ENCODE peak calls at places on chromosomes 1 and 21, in seven cellular contexts. One of them, this sample, is unnamed.

GRCh38 chr1:107952989-107953388 is 12.0 kb downstream of the VAV3 start:
- DNase-seq in astrocyte of the spinal cord: no peak
- DNase-seq in osteoblast: no peak
- DNase-seq in A549: no peak
- DNase-seq in heart right ventricle: peak; percentile 30
- DNase-seq in AG10803: peak; percentile 4
- DNase-seq in CD8-positive, alpha-beta T cell: no peak
- DNase-seq in this sample: peak; percentile 34

GRCh38 chr1:232622981-232623380 is 7.0 kb downstream of the SIPA1L2 start:
- DNase-seq in heart right ventricle: no peak
- DNase-seq in CD8-positive, alpha-beta T cell: no peak
- DNase-seq in A549: no peak
- DNase-seq in astrocyte of the spinal cord: peak; percentile 47
- DNase-seq in osteoblast: no peak
- DNase-seq in AG10803: no peak
- DNase-seq in this sample: no peak

GRCh38 chr1:221711156-221711577 is 30.7 kb downstream of the DUSP10 start:
- DNase-seq in heart right ventricle: no peak
- DNase-seq in A549: no peak
- DNase-seq in AG10803: no peak
- DNase-seq in osteoblast: no peak
- DNase-seq in astrocyte of the spinal cord: peak; percentile 34
- DNase-seq in CD8-positive, alpha-beta T cell: no peak
- DNase-seq in this sample: no peak

GRCh38 chr1:88036345-88036999 is 647.6 kb upstream of the PKN2 start:
- DNase-seq in AG10803: no peak
- DNase-seq in heart right ventricle: no peak
- DNase-seq in CD8-positive, alpha-beta T cell: no peak
- DNase-seq in A549: no peak
- DNase-seq in osteoblast: no peak
- DNase-seq in astrocyte of the spinal cord: no peak
- DNase-seq in this sample: no peak

GRCh38 chr1:155321577-155322497 is 1.1 kb downstream of the RUSC1 start:
- DNase-seq in CD8-positive, alpha-beta T cell: no peak
- DNase-seq in heart right ventricle: no peak
- DNase-seq in astrocyte of the spinal cord: peak; percentile 5
- DNase-seq in AG10803: no peak
- DNase-seq in osteoblast: peak; percentile 84
- DNase-seq in A549: no peak
- DNase-seq in this sample: no peak

GRCh38 chr1:155474156-155474555 is 88.4 kb downstream of the ASH1L start:
- DNase-seq in CD8-positive, alpha-beta T cell: no peak
- DNase-seq in AG10803: no peak
- DNase-seq in osteoblast: no peak
- DNase-seq in A549: no peak
- DNase-seq in astrocyte of the spinal cord: no peak
- DNase-seq in heart right ventricle: no peak
- DNase-seq in this sample: no peak

GRCh38 chr1:170377896-170378634 is 153.9 kb upstream of the GORAB start:
- DNase-seq in astrocyte of the spinal cord: no peak
- DNase-seq in A549: no peak
- DNase-seq in osteoblast: no peak
- DNase-seq in CD8-positive, alpha-beta T cell: no peak
- DNase-seq in AG10803: peak; percentile 81
- DNase-seq in heart right ventricle: no peak
- DNase-seq in this sample: no peak

GRCh38 chr1:177334276-177334675 is 163.5 kb downstream of the BRINP2 start:
- DNase-seq in A549: peak; percentile 7
- DNase-seq in AG10803: no peak
- DNase-seq in heart right ventricle: no peak
- DNase-seq in CD8-positive, alpha-beta T cell: no peak
- DNase-seq in osteoblast: no peak
- DNase-seq in astrocyte of the spinal cord: no peak
- DNase-seq in this sample: no peak

GRCh38 chr1:230818881-230819280 is 49.4 kb downstream of the C1orf198 start:
- DNase-seq in A549: no peak
- DNase-seq in heart right ventricle: no peak
- DNase-seq in astrocyte of the spinal cord: no peak
- DNase-seq in CD8-positive, alpha-beta T cell: no peak
- DNase-seq in AG10803: no peak
- DNase-seq in osteoblast: no peak
- DNase-seq in this sample: no peak

GRCh38 chr1:156845055-156845952 is 13.6 kb downstream of the INSRR start:
- DNase-seq in AG10803: no peak
- DNase-seq in CD8-positive, alpha-beta T cell: no peak
- DNase-seq in A549: no peak
- DNase-seq in osteoblast: peak; percentile 59
- DNase-seq in heart right ventricle: no peak
- DNase-seq in astrocyte of the spinal cord: no peak
- DNase-seq in this sample: no peak

GRCh38 chr1:245585252-245585959 is 430.6 kb downstream of the KIF26B start:
- DNase-seq in heart right ventricle: no peak
- DNase-seq in astrocyte of the spinal cord: peak; percentile 87
- DNase-seq in CD8-positive, alpha-beta T cell: no peak
- DNase-seq in AG10803: peak; percentile 74
- DNase-seq in osteoblast: peak; percentile 96
- DNase-seq in A549: peak; percentile 48
- DNase-seq in this sample: no peak

GRCh38 chr1:206651958-206652890 is 16.9 kb downstream of the DYRK3 start:
- DNase-seq in AG10803: no peak
- DNase-seq in A549: no peak
- DNase-seq in heart right ventricle: no peak
- DNase-seq in astrocyte of the spinal cord: no peak
- DNase-seq in CD8-positive, alpha-beta T cell: no peak
- DNase-seq in osteoblast: no peak
- DNase-seq in this sample: no peak

GRCh38 chr1:179925906-179926305 is 28.7 kb upstream of the CEP350 start:
- DNase-seq in A549: no peak
- DNase-seq in osteoblast: no peak
- DNase-seq in astrocyte of the spinal cord: no peak
- DNase-seq in AG10803: no peak
- DNase-seq in heart right ventricle: no peak
- DNase-seq in CD8-positive, alpha-beta T cell: no peak
- DNase-seq in this sample: no peak

GRCh38 chr1:212219679-212220463 is 65.3 kb upstream of the PPP2R5A start:
- DNase-seq in CD8-positive, alpha-beta T cell: no peak
- DNase-seq in osteoblast: no peak
- DNase-seq in AG10803: peak; percentile 57
- DNase-seq in astrocyte of the spinal cord: peak; percentile 36
- DNase-seq in heart right ventricle: no peak
- DNase-seq in A549: no peak
- DNase-seq in this sample: no peak

GRCh38 chr1:236122176-236122575 is 20.2 kb upstream of the GPR137B start:
- DNase-seq in AG10803: no peak
- DNase-seq in A549: no peak
- DNase-seq in osteoblast: no peak
- DNase-seq in CD8-positive, alpha-beta T cell: no peak
- DNase-seq in astrocyte of the spinal cord: no peak
- DNase-seq in heart right ventricle: no peak
- DNase-seq in this sample: peak; percentile 74

GRCh38 chr21:17343055-17343454 is 169.8 kb upstream of the CXADR start:
- DNase-seq in astrocyte of the spinal cord: peak; percentile 13
- DNase-seq in CD8-positive, alpha-beta T cell: no peak
- DNase-seq in osteoblast: no peak
- DNase-seq in heart right ventricle: no peak
- DNase-seq in AG10803: no peak
- DNase-seq in A549: no peak
- DNase-seq in this sample: peak; percentile 1

GRCh38 chr21:35108887-35109286 is 59.8 kb upstream of the RUNX1 start:
- DNase-seq in AG10803: no peak
- DNase-seq in astrocyte of the spinal cord: no peak
- DNase-seq in osteoblast: no peak
- DNase-seq in A549: no peak
- DNase-seq in CD8-positive, alpha-beta T cell: no peak
- DNase-seq in heart right ventricle: no peak
- DNase-seq in this sample: no peak

GRCh38 chr1:217096200-217096599 is 373.0 kb upstream of the ESRRG start:
- DNase-seq in A549: no peak
- DNase-seq in astrocyte of the spinal cord: no peak
- DNase-seq in CD8-positive, alpha-beta T cell: no peak
- DNase-seq in AG10803: no peak
- DNase-seq in heart right ventricle: no peak
- DNase-seq in osteoblast: no peak
- DNase-seq in this sample: no peak

GRCh38 chr1:33374336-33375105 is 53.6 kb upstream of the A3GALT2 start:
- DNase-seq in heart right ventricle: no peak
- DNase-seq in A549: no peak
- DNase-seq in osteoblast: peak; percentile 92
- DNase-seq in CD8-positive, alpha-beta T cell: no peak
- DNase-seq in AG10803: no peak
- DNase-seq in astrocyte of the spinal cord: no peak
- DNase-seq in this sample: no peak

GRCh38 chr1:27992271-27992670 is 32.5 kb downstream of the XKR8 start:
- DNase-seq in heart right ventricle: peak; percentile 19
- DNase-seq in CD8-positive, alpha-beta T cell: peak; percentile 43
- DNase-seq in A549: no peak
- DNase-seq in osteoblast: no peak
- DNase-seq in AG10803: no peak
- DNase-seq in astrocyte of the spinal cord: no peak
- DNase-seq in this sample: peak; percentile 25

GRCh38 chr1:2180297-2181245 is 14.0 kb downstream of the FAAP20 start:
- DNase-seq in astrocyte of the spinal cord: no peak
- DNase-seq in AG10803: no peak
- DNase-seq in heart right ventricle: no peak
- DNase-seq in CD8-positive, alpha-beta T cell: no peak
- DNase-seq in osteoblast: peak; percentile 92
- DNase-seq in A549: no peak
- DNase-seq in this sample: no peak

GRCh38 chr1:243354511-243355153 is 98.8 kb downstream of the SDCCAG8 start:
- DNase-seq in AG10803: peak; percentile 22
- DNase-seq in heart right ventricle: no peak
- DNase-seq in A549: no peak
- DNase-seq in CD8-positive, alpha-beta T cell: no peak
- DNase-seq in osteoblast: peak; percentile 68
- DNase-seq in astrocyte of the spinal cord: peak; percentile 62
- DNase-seq in this sample: peak; percentile 10

GRCh38 chr1:201385299-201385891 is 7.9 kb upstream of the TNNT2 start:
- DNase-seq in astrocyte of the spinal cord: peak; percentile 27
- DNase-seq in osteoblast: peak; percentile 98
- DNase-seq in heart right ventricle: no peak
- DNase-seq in CD8-positive, alpha-beta T cell: peak; percentile 7
- DNase-seq in A549: peak; percentile 76
- DNase-seq in AG10803: peak; percentile 5
- DNase-seq in this sample: peak; percentile 69

GRCh38 chr1:59595774-59596173 is 219.0 kb upstream of the HOOK1 start:
- DNase-seq in heart right ventricle: no peak
- DNase-seq in astrocyte of the spinal cord: peak; percentile 34
- DNase-seq in AG10803: peak; percentile 83
- DNase-seq in A549: no peak
- DNase-seq in CD8-positive, alpha-beta T cell: no peak
- DNase-seq in osteoblast: no peak
- DNase-seq in this sample: no peak

GRCh38 chr1:183870351-183871077 is 65.6 kb downstream of the RGL1 start:
- DNase-seq in CD8-positive, alpha-beta T cell: no peak
- DNase-seq in A549: no peak
- DNase-seq in osteoblast: peak; percentile 62
- DNase-seq in heart right ventricle: peak; percentile 56
- DNase-seq in AG10803: peak; percentile 63
- DNase-seq in astrocyte of the spinal cord: no peak
- DNase-seq in this sample: no peak

GRCh38 chr1:162144853-162145252 is 75.4 kb downstream of the NOS1AP start:
- DNase-seq in AG10803: no peak
- DNase-seq in heart right ventricle: no peak
- DNase-seq in A549: no peak
- DNase-seq in CD8-positive, alpha-beta T cell: no peak
- DNase-seq in astrocyte of the spinal cord: no peak
- DNase-seq in osteoblast: no peak
- DNase-seq in this sample: no peak

GRCh38 chr1:172638249-172638648 is 20.7 kb upstream of the FASLG start:
- DNase-seq in heart right ventricle: no peak
- DNase-seq in AG10803: no peak
- DNase-seq in A549: no peak
- DNase-seq in CD8-positive, alpha-beta T cell: no peak
- DNase-seq in astrocyte of the spinal cord: no peak
- DNase-seq in osteoblast: no peak
- DNase-seq in this sample: no peak

GRCh38 chr1:161946071-161946987 is 77.3 kb downstream of the OLFML2B start:
- DNase-seq in heart right ventricle: no peak
- DNase-seq in osteoblast: peak; percentile 68
- DNase-seq in astrocyte of the spinal cord: peak; percentile 66
- DNase-seq in AG10803: peak; percentile 93
- DNase-seq in A549: no peak
- DNase-seq in CD8-positive, alpha-beta T cell: no peak
- DNase-seq in this sample: no peak

GRCh38 chr1:12454406-12455391 is 163.3 kb downstream of the DHRS3 start:
- DNase-seq in heart right ventricle: no peak
- DNase-seq in A549: no peak
- DNase-seq in CD8-positive, alpha-beta T cell: no peak
- DNase-seq in astrocyte of the spinal cord: peak; percentile 72
- DNase-seq in osteoblast: peak; percentile 73
- DNase-seq in AG10803: peak; percentile 83
- DNase-seq in this sample: no peak
- TF ChIP-seq CTCF in heart right ventricle: no peak
- TF ChIP-seq CTCF in A549: no peak
- TF ChIP-seq CTCF in CD8-positive, alpha-beta T cell: no peak
- TF ChIP-seq CTCF in astrocyte of the spinal cord: no peak
- TF ChIP-seq CTCF in osteoblast: no peak
- TF ChIP-seq CTCF in AG10803: peak; percentile 26
- TF ChIP-seq CTCF in this sample: no peak

GRCh38 chr1:75165264-75165663 is 31.1 kb downstream of the LHX8 start:
- DNase-seq in A549: no peak
- DNase-seq in AG10803: no peak
- DNase-seq in CD8-positive, alpha-beta T cell: no peak
- DNase-seq in heart right ventricle: no peak
- DNase-seq in osteoblast: no peak
- DNase-seq in astrocyte of the spinal cord: no peak
- DNase-seq in this sample: no peak
- H3K4me3 ChIP-seq in A549: no peak overlapping the region
- H3K4me3 ChIP-seq in AG10803: no peak overlapping the region
- H3K4me3 ChIP-seq in CD8-positive, alpha-beta T cell: no peak overlapping the region
- H3K4me3 ChIP-seq in heart right ventricle: no peak overlapping the region
- H3K4me3 ChIP-seq in osteoblast: no peak overlapping the region
- H3K4me3 ChIP-seq in astrocyte of the spinal cord: no peak overlapping the region
- H3K4me3 ChIP-seq in this sample: no peak overlapping the region

DNA sequence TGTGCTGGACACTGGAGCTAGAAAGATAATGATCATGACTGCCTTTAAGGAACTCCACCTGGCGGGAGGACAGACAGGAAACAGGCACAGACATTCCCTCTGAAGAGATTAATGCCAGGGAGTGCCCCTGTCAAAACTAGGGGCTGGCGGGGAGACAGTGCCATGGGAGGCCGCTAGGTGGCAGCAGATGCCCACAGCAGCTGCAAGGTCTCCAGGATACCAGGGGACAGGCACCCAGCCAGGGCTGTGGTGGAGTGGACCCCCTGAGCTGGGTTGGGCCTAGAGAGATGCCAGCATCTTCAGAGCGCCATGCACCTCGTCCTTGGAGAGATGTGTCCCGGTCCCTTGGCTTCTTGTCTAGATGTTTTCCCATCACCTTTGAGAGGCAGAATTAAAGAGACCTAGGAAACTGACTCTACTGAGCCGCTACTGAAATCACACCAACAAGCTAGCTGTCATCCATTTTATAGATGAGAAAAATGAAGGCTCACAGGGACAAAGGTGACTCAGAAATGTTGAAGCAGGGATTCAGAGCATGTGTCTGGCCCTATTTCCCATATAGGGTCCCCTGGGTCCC is 3.6 kb downstream of the REN start:
- DNase-seq in heart right ventricle: peak; percentile 72
- DNase-seq in astrocyte of the spinal cord: peak; percentile 57
- DNase-seq in AG10803: peak; percentile 46
- DNase-seq in osteoblast: peak; percentile 97
- DNase-seq in A549: peak; percentile 85
- DNase-seq in CD8-positive, alpha-beta T cell: peak; percentile 71
- DNase-seq in this sample: peak; percentile 65
- TF ChIP-seq CTCF in heart right ventricle: peak; percentile 99
- TF ChIP-seq CTCF in astrocyte of the spinal cord: peak; percentile 98
- TF ChIP-seq CTCF in AG10803: peak; percentile 95
- TF ChIP-seq CTCF in osteoblast: peak; percentile 99
- TF ChIP-seq CTCF in A549: peak; percentile 98
- TF ChIP-seq CTCF in CD8-positive, alpha-beta T cell: peak; percentile 98
- TF ChIP-seq CTCF in this sample: peak; percentile 99

GRCh38 chr1:150560011-150560438 is 10.8 kb downstream of the ADAMTSL4 start:
- DNase-seq in AG10803: peak; percentile 54
- DNase-seq in heart right ventricle: peak; percentile 79
- DNase-seq in osteoblast: peak; percentile 96
- DNase-seq in CD8-positive, alpha-beta T cell: peak; percentile 61
- DNase-seq in astrocyte of the spinal cord: peak; percentile 55
- DNase-seq in A549: peak; percentile 78
- DNase-seq in this sample: peak; percentile 87
- H3K4me3 ChIP-seq in AG10803: peak overlapping the region; percentile 74
- H3K4me3 ChIP-seq in heart right ventricle: peak overlapping the region; percentile 56
- H3K4me3 ChIP-seq in osteoblast: no peak overlapping the region
- H3K4me3 ChIP-seq in CD8-positive, alpha-beta T cell: peak overlapping the region; percentile 37
- H3K4me3 ChIP-seq in astrocyte of the spinal cord: no peak overlapping the region
- H3K4me3 ChIP-seq in A549: no peak overlapping the region
- H3K4me3 ChIP-seq in this sample: peak overlapping the region; percentile 83